ENCODE peak calls at places on chromosomes 5 and 9, in eight cellular contexts. One of them, this sample, is unnamed.
A peak's percentile ranks its signal among the peaks of the same experiment; 100 is the strongest.

GRCh38 chr9:107513464-107514092 is 24.0 kb upstream of the KLF4 start:
- DNase-seq in CD8-positive, alpha-beta T cell: no peak
- DNase-seq in H9: no peak
- DNase-seq in esophagus squamous epithelium: no peak
- DNase-seq in left ventricle myocardium inferior: no peak
- DNase-seq in tibial artery: no peak
- DNase-seq in AG10803: no peak
- DNase-seq in IMR-90: no peak
- DNase-seq in this sample: no peak

GRCh38 chr9:123864291-123864690 is 65.6 kb downstream of the DENND1A start:
- DNase-seq in CD8-positive, alpha-beta T cell: no peak
- DNase-seq in H9: no peak
- DNase-seq in esophagus squamous epithelium: no peak
- DNase-seq in left ventricle myocardium inferior: no peak
- DNase-seq in tibial artery: no peak
- DNase-seq in AG10803: no peak
- DNase-seq in IMR-90: no peak
- DNase-seq in this sample: no peak

GRCh38 chr9:128554155-128554862 is 1.9 kb downstream of the SPTAN1 start:
- DNase-seq in CD8-positive, alpha-beta T cell: no peak
- DNase-seq in H9: peak; percentile 69
- DNase-seq in esophagus squamous epithelium: no peak
- DNase-seq in left ventricle myocardium inferior: peak; percentile 52
- DNase-seq in tibial artery: peak; percentile 66
- DNase-seq in AG10803: peak; percentile 91
- DNase-seq in IMR-90: peak; percentile 93
- DNase-seq in this sample: peak; percentile 74

GRCh38 chr9:133855802-133856592 is 117.8 kb upstream of the SARDH start:
- DNase-seq in CD8-positive, alpha-beta T cell: no peak
- DNase-seq in H9: no peak
- DNase-seq in esophagus squamous epithelium: no peak
- DNase-seq in left ventricle myocardium inferior: no peak
- DNase-seq in tibial artery: peak; percentile 53
- DNase-seq in AG10803: peak; percentile 38
- DNase-seq in IMR-90: peak; percentile 87
- DNase-seq in this sample: peak; percentile 8

GRCh38 chr9:96663506-96664120 is 8.5 kb upstream of the PRXL2C start:
- DNase-seq in CD8-positive, alpha-beta T cell: no peak
- DNase-seq in H9: peak; percentile 43
- DNase-seq in esophagus squamous epithelium: no peak
- DNase-seq in left ventricle myocardium inferior: no peak
- DNase-seq in tibial artery: no peak
- DNase-seq in AG10803: no peak
- DNase-seq in IMR-90: peak; percentile 45
- DNase-seq in this sample: no peak

GRCh38 chr9:113220467-113221002 is 542 bp downstream of the FKBP15 start:
- DNase-seq in CD8-positive, alpha-beta T cell: no peak
- DNase-seq in H9: no peak
- DNase-seq in esophagus squamous epithelium: no peak
- DNase-seq in left ventricle myocardium inferior: no peak
- DNase-seq in tibial artery: no peak
- DNase-seq in AG10803: peak; percentile 6
- DNase-seq in IMR-90: no peak
- DNase-seq in this sample: no peak

GRCh38 chr5:101838329-101838964 is 457.6 kb downstream of the SLCO4C1 start:
- DNase-seq in CD8-positive, alpha-beta T cell: no peak
- DNase-seq in H9: no peak
- DNase-seq in esophagus squamous epithelium: no peak
- DNase-seq in left ventricle myocardium inferior: no peak
- DNase-seq in tibial artery: no peak
- DNase-seq in AG10803: no peak
- DNase-seq in IMR-90: peak; percentile 1
- DNase-seq in this sample: peak; percentile 53

GRCh38 chr9:113375057-113376023 is 1.4 kb downstream of the HDHD3 start:
- DNase-seq in CD8-positive, alpha-beta T cell: no peak
- DNase-seq in H9: no peak
- DNase-seq in esophagus squamous epithelium: no peak
- DNase-seq in left ventricle myocardium inferior: no peak
- DNase-seq in tibial artery: no peak
- DNase-seq in AG10803: no peak
- DNase-seq in IMR-90: peak; percentile 8
- DNase-seq in this sample: no peak

GRCh38 chr9:135049460-135049859 is 38.0 kb upstream of the OLFM1 start:
- DNase-seq in CD8-positive, alpha-beta T cell: no peak
- DNase-seq in H9: no peak
- DNase-seq in esophagus squamous epithelium: no peak
- DNase-seq in left ventricle myocardium inferior: no peak
- DNase-seq in tibial artery: no peak
- DNase-seq in AG10803: no peak
- DNase-seq in IMR-90: no peak
- DNase-seq in this sample: no peak

GRCh38 chr5:56176155-56176798 is 56.9 kb downstream of the ANKRD55 start:
- DNase-seq in CD8-positive, alpha-beta T cell: no peak
- DNase-seq in H9: no peak
- DNase-seq in esophagus squamous epithelium: no peak
- DNase-seq in left ventricle myocardium inferior: no peak
- DNase-seq in tibial artery: peak; percentile 32
- DNase-seq in AG10803: peak; percentile 96
- DNase-seq in IMR-90: peak; percentile 76
- DNase-seq in this sample: no peak

GRCh38 chr9:116238225-116238624 is 84.6 kb downstream of the PAPPA start:
- DNase-seq in CD8-positive, alpha-beta T cell: no peak
- DNase-seq in H9: no peak
- DNase-seq in esophagus squamous epithelium: no peak
- DNase-seq in left ventricle myocardium inferior: no peak
- DNase-seq in tibial artery: no peak
- DNase-seq in AG10803: peak; percentile 88
- DNase-seq in IMR-90: peak; percentile 93
- DNase-seq in this sample: peak; percentile 31

GRCh38 chr9:125521462-125522327 is 185.3 kb downstream of the MAPKAP1 start:
- DNase-seq in CD8-positive, alpha-beta T cell: no peak
- DNase-seq in H9: no peak
- DNase-seq in esophagus squamous epithelium: no peak
- DNase-seq in left ventricle myocardium inferior: no peak
- DNase-seq in tibial artery: no peak
- DNase-seq in AG10803: peak; percentile 94
- DNase-seq in IMR-90: peak; percentile 97
- DNase-seq in this sample: peak; percentile 89

GRCh38 chr5:1323803-1324173 is 21.1 kb downstream of the CLPTM1L start:
- DNase-seq in CD8-positive, alpha-beta T cell: no peak
- DNase-seq in H9: peak; percentile 5
- DNase-seq in esophagus squamous epithelium: no peak
- DNase-seq in left ventricle myocardium inferior: no peak
- DNase-seq in tibial artery: peak; percentile 8
- DNase-seq in AG10803: no peak
- DNase-seq in IMR-90: no peak
- DNase-seq in this sample: no peak

GRCh38 chr5:62779010-62779422 is 200.4 kb downstream of the LRRC70 start:
- DNase-seq in CD8-positive, alpha-beta T cell: no peak
- DNase-seq in H9: peak; percentile 41
- DNase-seq in esophagus squamous epithelium: no peak
- DNase-seq in left ventricle myocardium inferior: no peak
- DNase-seq in tibial artery: no peak
- DNase-seq in AG10803: peak; percentile 68
- DNase-seq in IMR-90: peak; percentile 60
- DNase-seq in this sample: peak; percentile 48

GRCh38 chr9:12065050-12065449 is 628.1 kb upstream of the TYRP1 start:
- DNase-seq in CD8-positive, alpha-beta T cell: no peak
- DNase-seq in H9: no peak
- DNase-seq in esophagus squamous epithelium: no peak
- DNase-seq in left ventricle myocardium inferior: no peak
- DNase-seq in tibial artery: no peak
- DNase-seq in AG10803: no peak
- DNase-seq in IMR-90: no peak
- DNase-seq in this sample: no peak

GRCh38 chr9:25691786-25692185 is 13.5 kb upstream of the TUSC1 start:
- DNase-seq in CD8-positive, alpha-beta T cell: no peak
- DNase-seq in H9: no peak
- DNase-seq in esophagus squamous epithelium: no peak
- DNase-seq in left ventricle myocardium inferior: no peak
- DNase-seq in tibial artery: no peak
- DNase-seq in AG10803: no peak
- DNase-seq in IMR-90: peak; percentile 28
- DNase-seq in this sample: no peak

GRCh38 chr5:68766952-68767464 is 326.8 kb upstream of the SLC30A5 start:
- DNase-seq in CD8-positive, alpha-beta T cell: no peak
- DNase-seq in H9: no peak
- DNase-seq in esophagus squamous epithelium: no peak
- DNase-seq in left ventricle myocardium inferior: no peak
- DNase-seq in tibial artery: no peak
- DNase-seq in AG10803: no peak
- DNase-seq in IMR-90: no peak
- DNase-seq in this sample: no peak

GRCh38 chr9:28050046-28050445 is 476.8 kb upstream of the C9orf72 start:
- DNase-seq in CD8-positive, alpha-beta T cell: no peak
- DNase-seq in H9: no peak
- DNase-seq in esophagus squamous epithelium: no peak
- DNase-seq in left ventricle myocardium inferior: no peak
- DNase-seq in tibial artery: no peak
- DNase-seq in AG10803: peak; percentile 58
- DNase-seq in IMR-90: no peak
- DNase-seq in this sample: no peak

GRCh38 chr9:65403721-65404120 is 118.7 kb upstream of the FOXD4L5 start:
- DNase-seq in CD8-positive, alpha-beta T cell: no peak
- DNase-seq in H9: no peak
- DNase-seq in esophagus squamous epithelium: no peak
- DNase-seq in left ventricle myocardium inferior: no peak
- DNase-seq in tibial artery: no peak
- DNase-seq in AG10803: no peak
- DNase-seq in IMR-90: no peak
- DNase-seq in this sample: no peak

GRCh38 chr9:92954078-92954861 is 6.9 kb downstream of the FGD3 start:
- DNase-seq in CD8-positive, alpha-beta T cell: peak; percentile 87
- DNase-seq in H9: no peak
- DNase-seq in esophagus squamous epithelium: peak; percentile 9
- DNase-seq in left ventricle myocardium inferior: peak; percentile 52
- DNase-seq in tibial artery: no peak
- DNase-seq in AG10803: peak; percentile 24
- DNase-seq in IMR-90: no peak
- DNase-seq in this sample: no peak

GRCh38 chr5:117713585-117714198 is 1139.1 kb upstream of the SEMA6A start:
- DNase-seq in CD8-positive, alpha-beta T cell: no peak
- DNase-seq in H9: peak; percentile 17
- DNase-seq in esophagus squamous epithelium: no peak
- DNase-seq in left ventricle myocardium inferior: no peak
- DNase-seq in tibial artery: no peak
- DNase-seq in AG10803: no peak
- DNase-seq in IMR-90: no peak
- DNase-seq in this sample: no peak

GRCh38 chr9:136044971-136045594 is 50.0 kb downstream of the NACC2 start:
- DNase-seq in CD8-positive, alpha-beta T cell: no peak
- DNase-seq in H9: no peak
- DNase-seq in esophagus squamous epithelium: no peak
- DNase-seq in left ventricle myocardium inferior: no peak
- DNase-seq in tibial artery: no peak
- DNase-seq in AG10803: no peak
- DNase-seq in IMR-90: no peak
- DNase-seq in this sample: no peak

GRCh38 chr9:122261469-122261881 is 3.2 kb downstream of the RBM18 start:
- DNase-seq in CD8-positive, alpha-beta T cell: no peak
- DNase-seq in H9: no peak
- DNase-seq in esophagus squamous epithelium: no peak
- DNase-seq in left ventricle myocardium inferior: peak; percentile 35
- DNase-seq in tibial artery: peak; percentile 67
- DNase-seq in AG10803: peak; percentile 82
- DNase-seq in IMR-90: peak; percentile 67
- DNase-seq in this sample: no peak

GRCh38 chr5:73921746-73922145 is 295.8 kb downstream of the ARHGEF28 start:
- DNase-seq in CD8-positive, alpha-beta T cell: no peak
- DNase-seq in H9: no peak
- DNase-seq in esophagus squamous epithelium: no peak
- DNase-seq in left ventricle myocardium inferior: no peak
- DNase-seq in tibial artery: no peak
- DNase-seq in AG10803: peak; percentile 57
- DNase-seq in IMR-90: no peak
- DNase-seq in this sample: no peak

GRCh38 chr5:157714480-157714879 is 16.7 kb upstream of the THG1L start:
- DNase-seq in CD8-positive, alpha-beta T cell: no peak
- DNase-seq in H9: no peak
- DNase-seq in esophagus squamous epithelium: no peak
- DNase-seq in left ventricle myocardium inferior: no peak
- DNase-seq in tibial artery: no peak
- DNase-seq in AG10803: no peak
- DNase-seq in IMR-90: no peak
- DNase-seq in this sample: no peak

DNA sequence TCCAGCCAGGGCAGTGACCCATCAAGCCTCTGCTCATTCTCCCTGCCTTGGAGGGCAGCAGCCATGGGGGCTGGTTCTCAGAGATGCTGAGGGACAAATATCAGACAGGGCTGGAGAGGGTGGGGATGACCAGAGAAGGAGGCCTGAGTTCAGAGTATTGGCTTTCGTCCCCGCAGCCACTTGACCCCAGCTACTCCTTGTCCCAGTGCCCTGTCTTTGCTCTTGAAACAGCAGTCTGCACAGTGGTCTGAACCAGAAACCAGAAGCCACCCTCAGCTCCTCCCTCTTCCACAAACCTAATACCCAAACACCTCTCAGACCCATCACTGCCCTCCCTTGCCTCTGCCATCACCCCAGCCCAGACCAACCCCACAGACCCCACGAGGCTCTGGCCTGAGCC is 36.3 kb upstream of the SMIM23 start:
- DNase-seq in CD8-positive, alpha-beta T cell: no peak
- DNase-seq in H9: no peak
- DNase-seq in esophagus squamous epithelium: no peak
- DNase-seq in left ventricle myocardium inferior: no peak
- DNase-seq in tibial artery: no peak
- DNase-seq in AG10803: no peak
- DNase-seq in IMR-90: no peak
- DNase-seq in this sample: no peak
- TF ChIP-seq CTCF in CD8-positive, alpha-beta T cell: no peak
- TF ChIP-seq CTCF in H9: no peak
- TF ChIP-seq CTCF in esophagus squamous epithelium: no peak
- TF ChIP-seq CTCF in left ventricle myocardium inferior: no peak
- TF ChIP-seq CTCF in tibial artery: no peak
- TF ChIP-seq CTCF in AG10803: no peak
- TF ChIP-seq CTCF in IMR-90: no peak
- TF ChIP-seq CTCF in this sample: no peak

GRCh38 chr9:110258671-110259070 is 2.4 kb upstream of the TXN start:
- DNase-seq in CD8-positive, alpha-beta T cell: no peak
- DNase-seq in H9: no peak
- DNase-seq in esophagus squamous epithelium: no peak
- DNase-seq in left ventricle myocardium inferior: no peak
- DNase-seq in tibial artery: no peak
- DNase-seq in AG10803: no peak
- DNase-seq in IMR-90: no peak
- DNase-seq in this sample: no peak
- TF ChIP-seq CTCF in CD8-positive, alpha-beta T cell: no peak
- TF ChIP-seq CTCF in H9: no peak
- TF ChIP-seq CTCF in esophagus squamous epithelium: no peak
- TF ChIP-seq CTCF in left ventricle myocardium inferior: no peak
- TF ChIP-seq CTCF in tibial artery: no peak
- TF ChIP-seq CTCF in AG10803: no peak
- TF ChIP-seq CTCF in IMR-90: no peak
- TF ChIP-seq CTCF in this sample: no peak

GRCh38 chr5:159801303-159801702 is 115.0 kb upstream of the ADRA1B start:
- DNase-seq in CD8-positive, alpha-beta T cell: no peak
- DNase-seq in H9: no peak
- DNase-seq in esophagus squamous epithelium: no peak
- DNase-seq in left ventricle myocardium inferior: no peak
- DNase-seq in tibial artery: no peak
- DNase-seq in AG10803: no peak
- DNase-seq in IMR-90: no peak
- DNase-seq in this sample: no peak
- TF ChIP-seq CTCF in CD8-positive, alpha-beta T cell: no peak
- TF ChIP-seq CTCF in H9: no peak
- TF ChIP-seq CTCF in esophagus squamous epithelium: no peak
- TF ChIP-seq CTCF in left ventricle myocardium inferior: no peak
- TF ChIP-seq CTCF in tibial artery: no peak
- TF ChIP-seq CTCF in AG10803: no peak
- TF ChIP-seq CTCF in IMR-90: no peak
- TF ChIP-seq CTCF in this sample: no peak

GRCh38 chr5:27594141-27594540 is 555.8 kb upstream of the CDH9 start:
- DNase-seq in CD8-positive, alpha-beta T cell: no peak
- DNase-seq in H9: no peak
- DNase-seq in esophagus squamous epithelium: no peak
- DNase-seq in left ventricle myocardium inferior: no peak
- DNase-seq in tibial artery: no peak
- DNase-seq in AG10803: no peak
- DNase-seq in IMR-90: no peak
- DNase-seq in this sample: no peak
- TF ChIP-seq CTCF in CD8-positive, alpha-beta T cell: no peak
- TF ChIP-seq CTCF in H9: no peak
- TF ChIP-seq CTCF in esophagus squamous epithelium: no peak
- TF ChIP-seq CTCF in left ventricle myocardium inferior: no peak
- TF ChIP-seq CTCF in tibial artery: no peak
- TF ChIP-seq CTCF in AG10803: no peak
- TF ChIP-seq CTCF in IMR-90: no peak
- TF ChIP-seq CTCF in this sample: no peak